ENCODE peak calls at places on chromosome 10, in seven cellular contexts. P is dermis blood vessel endothelial cell; H is HS-5; L is effector CD4-positive, alpha-beta T cell; O is NB4; C is BJ; R is HT1080. G is an unnamed sample.

GRCh38 chr10:137606-138005 is 2.4 kb downstream of the ZMYND11 start:
- DNase-seq in P (peak; percentile 18), H (no peak), L (no peak), O (no peak), C (no peak), R (peak; percentile 70), G (no peak)

GRCh38 chr10:59830601-59831259 is 75.6 kb downstream of the CCDC6 start:
- DNase-seq in P (peak; percentile 86), H (peak; percentile 6), L (no peak), O (peak; percentile 52), C (no peak), R (peak; percentile 39), G (no peak)

GRCh38 chr10:129629911-129630310 is 162.9 kb downstream of the MGMT start:
- DNase-seq in P (no peak), H (no peak), L (no peak), O (no peak), C (no peak), R (no peak), G (no peak)

GRCh38 chr10:69558559-69558958 is 14.7 kb downstream of the NEUROG3 start:
- DNase-seq in P (no peak), H (no peak), L (no peak), O (peak; percentile 16), C (no peak), R (no peak), G (no peak)

GRCh38 chr10:108411181-108411580 is 1246.7 kb upstream of the SORCS1 start:
- DNase-seq in P (no peak), H (no peak), L (no peak), O (peak; percentile 22), C (no peak), R (no peak), G (no peak)

GRCh38 chr10:70778267-70778924 is 6.8 kb downstream of the TBATA start:
- DNase-seq in P (no peak), H (no peak), L (no peak), O (no peak), C (no peak), R (no peak), G (no peak)

GRCh38 chr10:6114758-6115410 is 26.1 kb downstream of the RBM17 start:
- DNase-seq in P (peak; percentile 88), H (peak; percentile 44), L (no peak), O (no peak), C (peak; percentile 57), R (no peak), G (no peak)

GRCh38 chr10:46033602-46034011 is 3.2 kb upstream of the NCOA4 start:
- DNase-seq in P (peak; percentile 93), H (peak; percentile 28), L (no peak), O (peak; percentile 79), C (no peak), R (peak; percentile 89), G (peak; percentile 3)

G was measured in GF-D8.